ENCODE peak calls at places on chromosomes 3 and 15, in six cellular contexts. F is GM20000, X is bronchial epithelial cell, U is nephron progenitor cell, B is A549, G is D721Med. L is an unnamed sample.
A peak's percentile ranks its signal among the peaks of the same experiment; 100 is the strongest.

GRCh38 chr3:197516517-197516889 is 39.3 kb downstream of the BDH1 start:
- DNase-seq in X (peak; percentile 99), B (peak; percentile 71), U (no peak), G (peak; percentile 13), F (no peak), L (no peak)

GRCh38 chr3:115784739-115785571 is 161.6 kb downstream of the GAP43 start:
- DNase-seq in G (no peak), F (peak; percentile 19), X (peak; percentile 91), B (no peak), U (no peak), L (no peak)

GRCh38 chr3:2655229-2655701 is 454.9 kb downstream of the IL5RA start:
- DNase-seq in F (no peak), B (no peak), X (no peak), U (no peak), G (no peak), L (no peak)

GRCh38 chr3:32592696-32593353 is 22.2 kb upstream of the DYNC1LI1 start:
- DNase-seq in X (no peak), G (no peak), B (no peak), F (no peak), U (no peak), L (no peak)

GRCh38 chr3:185988816-185989175 is 51.0 kb upstream of the TRA2B start:
- DNase-seq in U (no peak), B (no peak), X (no peak), G (no peak), F (no peak), L (no peak)

GRCh38 chr15:68676011-68676605 is 97.3 kb downstream of the CORO2B start:
- DNase-seq in U (no peak), B (no peak), X (no peak), G (no peak), F (no peak), L (no peak)

GRCh38 chr15:83835384-83836010 is 181.6 kb downstream of the ADAMTSL3 start:
- DNase-seq in F (no peak), B (no peak), X (no peak), U (no peak), G (no peak), L (no peak)

GRCh38 chr3:119206611-119207511 is 33.5 kb downstream of the UPK1B start:
- DNase-seq in X (peak; percentile 90), B (peak; percentile 66), G (no peak), U (no peak), F (no peak), L (no peak)

GRCh38 chr3:30602946-30603345 is 3.5 kb upstream of the TGFBR2 start:
- DNase-seq in X (no peak), F (peak; percentile 36), U (no peak), B (no peak), G (no peak), L (no peak)

GRCh38 chr15:67108122-67108871 is 42.9 kb downstream of the SMAD3 start:
- DNase-seq in B (no peak), G (no peak), F (no peak), U (no peak), X (no peak), L (no peak)

GRCh38 chr3:189188466-189188865 is 16.7 kb downstream of the TPRG1 start:
- DNase-seq in B (no peak), U (no peak), X (peak; percentile 53), F (no peak), G (no peak), L (no peak)

GRCh38 chr3:134517796-134518195 is 31.9 kb downstream of the CEP63 start:
- DNase-seq in U (no peak), X (peak; percentile 20), B (no peak), G (no peak), F (no peak), L (no peak)

GRCh38 chr15:81161851-81162250 is 27.8 kb downstream of the CFAP161 start:
- DNase-seq in X (no peak), U (no peak), F (no peak), G (no peak), B (no peak), L (no peak)

GRCh38 chr3:177195242-177195940 is 1.9 kb downstream of the TBL1XR1 start:
- DNase-seq in U (peak; percentile 7), B (peak; percentile 23), X (peak; percentile 50), F (no peak), G (no peak), L (no peak)

GRCh38 chr3:122754867-122755835 is 38.5 kb downstream of the HSPBAP1 start:
- DNase-seq in B (peak; percentile 49), U (peak; percentile 5), F (peak; percentile 76), G (no peak), X (peak; percentile 69), L (peak; percentile 58)

GRCh38 chr3:29649815-29650547 is 369.1 kb downstream of the RBMS3 start:
- DNase-seq in F (peak; percentile 2), B (no peak), G (no peak), U (no peak), X (peak; percentile 8), L (no peak)

GRCh38 chr3:141487419-141488345 is 855 bp downstream of the RASA2 start:
- DNase-seq in G (no peak), B (peak; percentile 54), U (peak; percentile 75), F (peak; percentile 85), X (peak; percentile 49), L (peak; percentile 77)

GRCh38 chr3:100600181-100601042 is 9.0 kb upstream of the ADGRG7 start:
- DNase-seq in U (no peak), G (no peak), F (no peak), X (peak; percentile 100), B (no peak), L (no peak)

GRCh38 chr3:176219970-176220369 is 977.3 kb downstream of the TBL1XR1 start:
- DNase-seq in B (no peak), U (no peak), G (no peak), F (no peak), X (no peak), L (no peak)

GRCh38 chr3:53808496-53808895 is 37.7 kb downstream of the CHDH start:
- DNase-seq in G (no peak), X (no peak), F (no peak), U (no peak), B (no peak), L (no peak)

GRCh38 chr3:127304121-127304744 is 16.4 kb upstream of the PRR20G start:
- DNase-seq in U (no peak), G (no peak), F (no peak), B (peak; percentile 17), X (peak; percentile 82), L (no peak)

GRCh38 chr3:157407769-157408168 is 28.9 kb upstream of the PTX3 start:
- DNase-seq in U (no peak), G (no peak), F (no peak), X (no peak), B (no peak), L (no peak)

GRCh38 chr3:64824281-64824980 is 136.6 kb upstream of the ADAMTS9 start:
- DNase-seq in G (no peak), F (no peak), B (no peak), X (peak; percentile 59), U (no peak), L (no peak)

GRCh38 chr3:118468801-118469200 is 565.8 kb downstream of the IGSF11 start:
- DNase-seq in X (no peak), G (no peak), F (no peak), U (no peak), B (no peak), L (no peak)

GRCh38 chr15:74044267-74045110 is 37.9 kb downstream of the GOLGA6A start:
- DNase-seq in F (no peak), G (peak; percentile 8), B (no peak), X (no peak), U (no peak), L (no peak)

GRCh38 chr3:184874709-184875644 is 63.0 kb downstream of the VPS8 start:
- DNase-seq in F (peak; percentile 31), G (no peak), X (peak; percentile 36), U (peak; percentile 30), B (peak; percentile 5), L (peak; percentile 28)
- TF ChIP-seq CTCF in F (peak; percentile 33), G (peak; percentile 83), X (peak; percentile 56), U (peak; percentile 77), B (peak; percentile 63), L (peak; percentile 58)

DNA sequence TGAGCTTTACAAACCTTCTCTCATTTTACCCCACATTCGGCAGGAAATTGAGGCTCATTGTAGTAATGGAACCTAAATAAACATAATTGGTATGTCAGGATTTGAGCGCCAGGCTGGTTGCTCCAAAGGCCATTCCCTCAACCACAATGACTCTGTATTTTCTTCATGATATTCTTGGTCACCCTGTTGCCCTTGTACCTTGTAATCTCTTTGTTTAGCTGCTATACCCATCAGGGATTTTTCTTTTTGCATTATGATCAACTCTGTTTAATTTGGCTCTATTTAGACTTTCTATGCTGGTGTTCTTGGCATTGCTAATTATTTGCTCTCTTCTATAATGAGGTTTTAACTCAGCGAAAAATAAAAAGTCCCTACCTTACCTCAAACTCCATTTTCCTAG is 29.8 kb downstream of the DUOX2 start:
- DNase-seq in X (no peak), F (no peak), U (no peak), G (no peak), B (no peak), L (no peak)
- TF ChIP-seq CTCF in X (no peak), F (no peak), U (no peak), G (no peak), B (no peak), L (no peak)

GRCh38 chr3:38139191-38139590 is 730 bp downstream of the MYD88 start:
- DNase-seq in U (no peak), F (no peak), B (no peak), X (no peak), G (no peak), L (no peak)

GRCh38 chr3:38136807-38137614 is at the start of gene ACAA1:
- DNase-seq in U (peak; percentile 99), F (peak; percentile 98), X (peak; percentile 98), G (peak; percentile 86), B (peak; percentile 97), L (peak; percentile 98)

GRCh38 chr3:38138347-38139190 is at the start of gene MYD88:
- DNase-seq in B (peak; percentile 55), U (peak; percentile 77), F (peak; percentile 82), G (no peak), X (no peak), L (peak; percentile 84)

GRCh38 chr3:38136272-38136806 is 588 bp downstream of the ACAA1 start:
- DNase-seq in B (no peak), F (peak; percentile 49), X (no peak), G (no peak), U (no peak), L (no peak)

DNA sequence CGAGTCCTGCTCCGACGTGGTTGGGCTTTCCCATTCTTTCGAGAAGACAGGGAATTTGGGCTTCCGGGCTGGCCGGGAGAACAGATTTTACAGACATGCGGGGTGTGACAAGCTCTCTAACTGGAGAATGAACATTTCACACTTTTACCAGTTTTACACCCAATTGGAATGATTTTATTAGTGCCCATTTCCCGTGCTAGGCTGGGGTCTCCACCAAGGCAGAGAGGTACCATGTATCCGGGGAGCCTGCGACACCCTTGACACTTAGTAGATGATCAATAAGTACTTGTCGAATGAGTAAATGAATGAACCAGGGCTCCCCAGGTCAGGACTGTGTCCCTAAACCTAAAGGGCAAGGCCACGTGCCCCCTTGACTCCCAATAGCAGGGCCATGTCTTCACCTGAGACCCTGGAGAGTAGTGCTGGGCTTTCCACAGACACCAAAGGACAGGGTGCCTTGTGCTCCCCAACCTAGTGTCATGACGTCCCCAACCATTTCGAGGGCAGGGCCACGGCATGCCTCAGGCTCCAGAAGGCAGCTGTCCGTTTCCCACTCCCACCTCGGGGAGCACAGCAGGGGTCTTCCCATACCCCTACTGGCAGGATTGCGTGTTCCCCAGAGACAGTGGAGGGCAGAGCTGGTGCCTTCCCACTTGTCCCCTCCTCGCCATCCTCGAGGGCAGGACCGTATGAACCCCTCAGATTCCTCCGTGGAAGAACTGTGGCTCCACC is 680 bp upstream of the MYD88 start:
- DNase-seq in U (no peak), G (no peak), B (no peak), F (peak; percentile 48), X (no peak), L (no peak)
- TF ChIP-seq CTCF in U (no peak), G (no peak), B (no peak), F (no peak), X (peak; percentile 33), L (no peak)

GRCh38 chr3:111859974-111860859 is 1.2 kb downstream of the PHLDB2 start:
- DNase-seq in U (peak; percentile 58), G (no peak), X (peak; percentile 78), B (peak; percentile 88), F (peak; percentile 83), L (peak; percentile 80)
- TF ChIP-seq CTCF in U (peak; percentile 20), G (peak; percentile 39), X (peak; percentile 56), B (peak; percentile 61), F (no peak), L (peak; percentile 15)